ENCODE peak calls at places on chromosome 22, in eight cellular contexts. F is KG1; Z is stimulated activated CD8-positive, alpha-beta memory T cell treated with anti-CD3 and anti-CD28 coated beads, Interleukin-2, amount 100 ng/mL, for 48 hours; C is sigmoid colon; W is ELR; B is SK-N-SH; A is DMS53; H is kidney tubule cell. Q is an unnamed sample.

GRCh38 chr22:25818541-25818940 is 76.6 kb downstream of the MYO18B start:
- DNase-seq in F (no peak), Z (no peak), C (no peak), W (no peak), B (no peak), A (no peak), H (no peak), Q (no peak)

GRCh38 chr22:31271026-31271425 is 21.3 kb downstream of the PIK3IP1 start:
- DNase-seq in F (no peak), Z (no peak), C (no peak), W (no peak), B (no peak), A (no peak), H (peak; percentile 75), Q (no peak)

GRCh38 chr22:38569181-38569971 is 607 bp downstream of the DMC1 start:
- DNase-seq in F (no peak), Z (no peak), C (peak; percentile 69), W (peak; percentile 36), B (peak; percentile 7), A (peak; percentile 35), H (no peak), Q (no peak)

GRCh38 chr22:19325296-19325950 is 33.9 kb upstream of the CLTCL1 start:
- DNase-seq in F (no peak), Z (no peak), C (no peak), W (peak; percentile 56), B (no peak), A (no peak), H (peak; percentile 35), Q (no peak)

GRCh38 chr22:49212466-49212865 is 615.2 kb downstream of the BRD1 start:
- DNase-seq in F (no peak), Z (no peak), C (peak; percentile 17), W (no peak), B (no peak), A (no peak), H (no peak), Q (no peak)

GRCh38 chr22:20176421-20177060 is 25.7 kb upstream of the CCDC188 start:
- DNase-seq in F (no peak), Z (no peak), C (no peak), W (no peak), B (no peak), A (no peak), H (no peak), Q (no peak)

GRCh38 chr22:37971475-37972434 is 12.6 kb downstream of the SOX10 start:
- DNase-seq in F (no peak), Z (no peak), C (no peak), W (no peak), B (no peak), A (no peak), H (no peak), Q (no peak)

GRCh38 chr22:30210235-30210831 is 36.2 kb downstream of the LIF start:
- DNase-seq in F (no peak), Z (no peak), C (no peak), W (peak; percentile 98), B (peak; percentile 15), A (no peak), H (peak; percentile 87), Q (no peak)

GRCh38 chr22:19679476-19680099 is 34.7 kb upstream of the SEPTIN5 start:
- DNase-seq in F (no peak), Z (peak; percentile 38), C (peak; percentile 75), W (peak; percentile 38), B (peak; percentile 74), A (peak; percentile 2), H (no peak), Q (no peak)

GRCh38 chr22:46596032-46596441 is 24.1 kb upstream of the GRAMD4 start:
- DNase-seq in F (no peak), Z (no peak), C (peak; percentile 72), W (no peak), B (peak; percentile 97), A (no peak), H (peak; percentile 79), Q (peak; percentile 80)

GRCh38 chr22:20140107-20140445 is 8.5 kb downstream of the ZDHHC8 start:
- DNase-seq in F (no peak), Z (no peak), C (no peak), W (no peak), B (no peak), A (no peak), H (no peak), Q (no peak)

GRCh38 chr22:39524089-39524752 is 3.9 kb downstream of the ATF4 start:
- DNase-seq in F (no peak), Z (no peak), C (no peak), W (no peak), B (no peak), A (peak; percentile 41), H (peak; percentile 45), Q (no peak)

GRCh38 chr22:49999063-49999900 is 13.3 kb downstream of the IL17REL start:
- DNase-seq in F (no peak), Z (no peak), C (no peak), W (no peak), B (peak; percentile 96), A (no peak), H (no peak), Q (no peak)

GRCh38 chr22:49629024-49629570 is 198.6 kb downstream of the BRD1 start:
- DNase-seq in F (no peak), Z (no peak), C (no peak), W (no peak), B (no peak), A (no peak), H (no peak), Q (no peak)

GRCh38 chr22:46754110-46754799 is 8.2 kb upstream of the TBC1D22A start:
- DNase-seq in F (no peak), Z (no peak), C (peak; percentile 96), W (peak; percentile 99), B (peak; percentile 68), A (peak; percentile 98), H (peak; percentile 98), Q (peak; percentile 95)

GRCh38 chr22:44025171-44026065 is 1.3 kb downstream of the PARVB start:
- DNase-seq in F (peak; percentile 68), Z (no peak), C (no peak), W (no peak), B (no peak), A (no peak), H (no peak), Q (no peak)

GRCh38 chr22:32317524-32317923 is 40.1 kb upstream of the RFPL3 start:
- DNase-seq in F (no peak), Z (no peak), C (no peak), W (no peak), B (no peak), A (no peak), H (no peak), Q (no peak)

GRCh38 chr22:47294571-47294970 is 532.1 kb downstream of the TBC1D22A start:
- DNase-seq in F (no peak), Z (no peak), C (no peak), W (no peak), B (no peak), A (no peak), H (no peak), Q (no peak)

GRCh38 chr22:39630721-39631120 is 60.2 kb downstream of the CACNA1I start:
- DNase-seq in F (no peak), Z (no peak), C (no peak), W (no peak), B (no peak), A (no peak), H (no peak), Q (no peak)

GRCh38 chr22:18122254-18122554 is 11.6 kb downstream of the TUBA8 start:
- DNase-seq in F (no peak), Z (no peak), C (no peak), W (no peak), B (no peak), A (no peak), H (no peak), Q (no peak)

GRCh38 chr22:49301398-49302149 is 526.1 kb downstream of the BRD1 start:
- DNase-seq in F (no peak), Z (no peak), C (no peak), W (no peak), B (no peak), A (no peak), H (no peak), Q (no peak)

GRCh38 chr22:44719586-44720368 is 17.8 kb downstream of the PRR5 start:
- DNase-seq in F (no peak), Z (no peak), C (no peak), W (no peak), B (peak; percentile 78), A (peak; percentile 43), H (peak; percentile 24), Q (no peak)

GRCh38 chr22:31295831-31296230 is 3.5 kb upstream of the PIK3IP1 start:
- DNase-seq in F (no peak), Z (no peak), C (no peak), W (peak; percentile 58), B (no peak), A (no peak), H (peak; percentile 56), Q (peak; percentile 53)